ENCODE peak calls at places on chromosomes 2 and 18, in six cellular contexts. O is foreskin fibroblast; B is amniotic epithelial cell; Y is kidney epithelial cell; W is activated effector memory CD4-positive, alpha-beta T cell treated with Interleukin-2 at 50 U/mL for 16 hours; T is HEK293T. E is an unnamed sample.

GRCh38 chr18:43029414-43029813 is 86.1 kb downstream of the RIT2 start:
- DNase-seq in O (no peak), B (no peak), Y (no peak), W (no peak), T (no peak), E (no peak)

GRCh38 chr2:229133155-229133772 is 137.8 kb downstream of the PID1 start:
- DNase-seq in O (no peak), B (peak), Y (no peak), W (no peak), T (peak), E (no peak)

GRCh38 chr2:165067958-165068612 is 112.8 kb upstream of the SLC38A11 start:
- DNase-seq in O (peak), B (peak), Y (peak), W (no peak), T (peak), E (no peak)

GRCh38 chr2:224687156-224687555 is 29.0 kb downstream of the CCDC195 start:
- DNase-seq in O (no peak), B (no peak), Y (no peak), W (no peak), T (no peak), E (no peak)

GRCh38 chr2:28344756-28345291 is 47.8 kb upstream of the FOSL2 start:
- DNase-seq in O (no peak), B (no peak), Y (no peak), W (no peak), T (no peak), E (no peak)

GRCh38 chr2:240992572-240993291 is 5.7 kb upstream of the SNED1 start:
- DNase-seq in O (no peak), B (no peak), Y (no peak), W (no peak), T (no peak), E (no peak)

GRCh38 chr2:27889774-27890145 is 427 bp downstream of the RBKS start:
- DNase-seq in O (no peak), B (no peak), Y (no peak), W (no peak), T (no peak), E (no peak)

GRCh38 chr2:109089602-109090300 is 39.3 kb upstream of the SH3RF3 start:
- DNase-seq in O (peak), B (no peak), Y (no peak), W (no peak), T (no peak), E (no peak)

GRCh38 chr2:70994055-70994444 is 623 bp downstream of the TEX261 start:
- DNase-seq in O (no peak), B (no peak), Y (no peak), W (no peak), T (peak), E (peak)

GRCh38 chr18:46337206-46337710 is 233.1 kb downstream of the HAUS1 start:
- DNase-seq in O (no peak), B (no peak), Y (no peak), W (no peak), T (no peak), E (no peak)

GRCh38 chr2:235692671-235693171 is 198.9 kb downstream of the AGAP1 start:
- DNase-seq in O (no peak), B (peak), Y (no peak), W (no peak), T (no peak), E (no peak)

GRCh38 chr2:72085513-72085912 is 62.1 kb downstream of the CYP26B1 start:
- DNase-seq in O (no peak), B (no peak), Y (no peak), W (no peak), T (no peak), E (no peak)

GRCh38 chr2:233556756-233557736 is 9.5 kb downstream of the USP40 start:
- DNase-seq in O (peak), B (peak), Y (peak), W (no peak), T (no peak), E (no peak)

GRCh38 chr18:56096861-56097260 is 508.9 kb upstream of the TCF4 start:
- DNase-seq in O (no peak), B (no peak), Y (no peak), W (no peak), T (no peak), E (no peak)

GRCh38 chr18:56000041-56000440 is 412.0 kb upstream of the TCF4 start:
- DNase-seq in O (peak), B (no peak), Y (no peak), W (no peak), T (no peak), E (no peak)

GRCh38 chr2:239264838-239265651 is 135.8 kb downstream of the HDAC4 start:
- DNase-seq in O (peak), B (peak), Y (no peak), W (peak), T (no peak), E (peak)

GRCh38 chr2:171878481-171878993 is 15.5 kb downstream of the SLC25A12 start:
- DNase-seq in O (peak), B (peak), Y (no peak), W (no peak), T (peak), E (peak)

GRCh38 chr2:62056341-62056740 is 139.6 kb upstream of the B3GNT2 start:
- DNase-seq in O (no peak), B (no peak), Y (no peak), W (no peak), T (no peak), E (no peak)

GRCh38 chr2:145380436-145381017 is 860.6 kb upstream of the ZEB2 start:
- DNase-seq in O (peak), B (peak), Y (peak), W (no peak), T (no peak), E (no peak)

GRCh38 chr18:74278058-74278457 is 13.7 kb downstream of the CYB5A start:
- DNase-seq in O (no peak), B (no peak), Y (no peak), W (no peak), T (no peak), E (no peak)

GRCh38 chr2:159968282-159968900 is 94.0 kb downstream of the PLA2R1 start:
- DNase-seq in O (peak), B (peak), Y (no peak), W (no peak), T (peak), E (peak)

GRCh38 chr2:70733428-70734185 is 34.4 kb downstream of the ADD2 start:
- DNase-seq in O (no peak), B (no peak), Y (no peak), W (no peak), T (no peak), E (no peak)

GRCh38 chr2:14756981-14757657 is 124.6 kb downstream of the LRATD1 start:
- DNase-seq in O (peak), B (peak), Y (peak), W (no peak), T (no peak), E (no peak)

GRCh38 chr2:121165038-121165542 is 119.9 kb downstream of the TFCP2L1 start:
- DNase-seq in O (no peak), B (no peak), Y (no peak), W (no peak), T (no peak), E (no peak)

GRCh38 chr2:71358931-71359671 is 27.5 kb downstream of the ZNF638 start:
- DNase-seq in O (peak), B (peak), Y (peak), W (no peak), T (no peak), E (peak)

GRCh38 chr2:64105676-64106461 is 38.4 kb downstream of the PELI1 start:
- DNase-seq in O (no peak), B (peak), Y (peak), W (no peak), T (no peak), E (no peak)

GRCh38 chr2:85389139-85389538 is 21.0 kb downstream of the CAPG start:
- DNase-seq in O (no peak), B (no peak), Y (no peak), W (no peak), T (no peak), E (no peak)

GRCh38 chr18:61554117-61554776 is 221.0 kb downstream of the CDH20 start:
- DNase-seq in O (no peak), B (no peak), Y (no peak), W (peak), T (no peak), E (peak)

GRCh38 chr2:158458617-158458920 is 1.8 kb downstream of the PKP4 start:
- DNase-seq in O (no peak), B (no peak), Y (no peak), W (no peak), T (no peak), E (no peak)

GRCh38 chr2:76850969-76851368 is 671.2 kb downstream of the LRRTM4 start:
- DNase-seq in O (no peak), B (no peak), Y (no peak), W (no peak), T (no peak), E (no peak)

GRCh38 chr2:216283038-216283900 is 89.0 kb downstream of the MARCHF4 start:
- DNase-seq in O (no peak), B (peak), Y (no peak), W (no peak), T (peak), E (peak)

E was measured in activated CD4-positive, alpha-beta T cell treated with anti-CD3 and anti-CD28 coated beads for 36 hours.